ENCODE peak calls at places on chromosomes 5 and 9, in eight cellular contexts. N is neural progenitor cell; R is upper lobe of left lung; O is aorta; Q is activated CD4-positive, alpha-beta T cell treated with anti-CD3 and anti-CD28 coated beads, Interleukin-2, amount 10 ng/mL, durations not matched to agents 7 days and 5 days; Z is activated CD4-positive, CD25-positive, alpha-beta regulatory T cell treated with anti-CD3 and anti-CD28 coated beads, Interleukin-2, amount 50 U/mL, for 16 hours; F is NCI-H748 treated with DMSO at 0.1 percent for 48 hours; J is tibial artery. P is an unnamed sample.

GRCh38 chr5:2710910-2711309 is 40.6 kb downstream of the IRX2 start:
- DNase-seq in N (no peak), R (no peak), O (no peak), Q (no peak), Z (no peak), F (no peak), J (no peak), P (no peak)

GRCh38 chr9:90457386-90458080 is 185.1 kb downstream of the DIRAS2 start:
- DNase-seq in N (no peak), R (no peak), O (no peak), Q (no peak), Z (no peak), F (no peak), J (no peak), P (no peak)

GRCh38 chr5:83035373-83036170 is 41.6 kb downstream of the TMEM167A start:
- DNase-seq in N (no peak), R (no peak), O (no peak), Q (no peak), Z (no peak), F (no peak), J (no peak), P (no peak)

GRCh38 chr5:31355337-31355736 is 161.9 kb downstream of the CDH6 start:
- DNase-seq in N (no peak), R (no peak), O (no peak), Q (no peak), Z (no peak), F (no peak), J (no peak), P (no peak)

GRCh38 chr5:108212775-108213346 is 169.0 kb downstream of the FBXL17 start:
- DNase-seq in N (peak; percentile 75), R (peak; percentile 31), O (no peak), Q (no peak), Z (no peak), F (no peak), J (no peak), P (peak; percentile 51)

GRCh38 chr9:6910032-6910431 is 152.3 kb downstream of the KDM4C start:
- DNase-seq in N (no peak), R (no peak), O (no peak), Q (no peak), Z (no peak), F (no peak), J (no peak), P (no peak)

GRCh38 chr5:88687253-88687955 is 195.6 kb downstream of the MEF2C start:
- DNase-seq in N (no peak), R (no peak), O (no peak), Q (no peak), Z (no peak), F (no peak), J (no peak), P (no peak)

GRCh38 chr5:174309131-174309845 is 263.8 kb downstream of the NSG2 start:
- DNase-seq in N (no peak), R (no peak), O (no peak), Q (no peak), Z (no peak), F (no peak), J (no peak), P (no peak)

GRCh38 chr9:76605271-76605670 is 146.3 kb downstream of the GCNT1 start:
- DNase-seq in N (no peak), R (no peak), O (no peak), Q (no peak), Z (no peak), F (no peak), J (no peak), P (no peak)

GRCh38 chr5:83543898-83544297 is 72.4 kb downstream of the VCAN start:
- DNase-seq in N (no peak), R (no peak), O (no peak), Q (no peak), Z (no peak), F (no peak), J (no peak), P (no peak)

GRCh38 chr5:134132372-134133212 is 18.1 kb downstream of the TCF7 start:
- DNase-seq in N (no peak), R (no peak), O (peak; percentile 51), Q (peak; percentile 82), Z (peak; percentile 40), F (no peak), J (peak; percentile 11), P (no peak)

GRCh38 chr5:111805071-111805470 is 48.1 kb upstream of the NREP start:
- DNase-seq in N (no peak), R (no peak), O (no peak), Q (no peak), Z (no peak), F (no peak), J (no peak), P (no peak)

GRCh38 chr9:136838314-136839228 is 3.7 kb upstream of the AJM1 start:
- DNase-seq in N (no peak), R (no peak), O (no peak), Q (no peak), Z (no peak), F (no peak), J (no peak), P (no peak)

GRCh38 chr5:130400091-130400490 is 495.8 kb downstream of the CHSY3 start:
- DNase-seq in N (no peak), R (no peak), O (no peak), Q (no peak), Z (no peak), F (no peak), J (no peak), P (peak; percentile 74)

GRCh38 chr5:115565233-115565632 is 20.7 kb upstream of the FEM1C start:
- DNase-seq in N (no peak), R (no peak), O (no peak), Q (no peak), Z (no peak), F (no peak), J (no peak), P (no peak)

GRCh38 chr9:101166717-101167116 is 138.2 kb downstream of the PLPPR1 start:
- DNase-seq in N (no peak), R (no peak), O (no peak), Q (no peak), Z (no peak), F (no peak), J (no peak), P (no peak)

GRCh38 chr9:113581865-113582697 is 118.6 kb downstream of the RGS3 start:
- DNase-seq in N (no peak), R (peak; percentile 93), O (peak; percentile 87), Q (peak; percentile 93), Z (peak; percentile 38), F (no peak), J (peak; percentile 81), P (peak; percentile 46)

GRCh38 chr5:124755565-124755964 is 9.1 kb upstream of the ZNF608 start:
- DNase-seq in N (no peak), R (no peak), O (no peak), Q (no peak), Z (no peak), F (no peak), J (no peak), P (no peak)

GRCh38 chr5:176543428-176544182 is 5.5 kb upstream of the CDHR2 start:
- DNase-seq in N (peak; percentile 67), R (peak; percentile 72), O (peak; percentile 89), Q (peak; percentile 78), Z (no peak), F (peak; percentile 53), J (no peak), P (no peak)

GRCh38 chr5:14720236-14720923 is 55.9 kb downstream of the OTULIN start:
- DNase-seq in N (no peak), R (no peak), O (no peak), Q (no peak), Z (no peak), F (no peak), J (no peak), P (peak; percentile 69)

GRCh38 chr5:137294604-137295003 is 204.5 kb downstream of the SPOCK1 start:
- DNase-seq in N (no peak), R (no peak), O (no peak), Q (no peak), Z (no peak), F (no peak), J (no peak), P (no peak)

GRCh38 chr9:1052908-1053590 is 2.9 kb downstream of the DMRT2 start:
- DNase-seq in N (no peak), R (no peak), O (no peak), Q (no peak), Z (no peak), F (no peak), J (no peak), P (no peak)

GRCh38 chr9:21969011-21969935 is 24.9 kb downstream of the CDKN2A start:
- DNase-seq in N (peak; percentile 80), R (no peak), O (no peak), Q (no peak), Z (no peak), F (no peak), J (no peak), P (no peak)

GRCh38 chr5:127899214-127899610 is 184.4 kb upstream of the SLC12A2 start:
- DNase-seq in N (no peak), R (no peak), O (no peak), Q (no peak), Z (no peak), F (no peak), J (no peak), P (no peak)

GRCh38 chr5:55151923-55152842 is 7.8 kb upstream of the GPX8 start:
- DNase-seq in N (no peak), R (no peak), O (no peak), Q (no peak), Z (no peak), F (no peak), J (no peak), P (peak; percentile 42)

GRCh38 chr5:11128021-11128420 is 367.0 kb upstream of the DAP start:
- DNase-seq in N (no peak), R (no peak), O (no peak), Q (no peak), Z (no peak), F (no peak), J (no peak), P (no peak)

P was measured in brain microvascular endothelial cell.